ENCODE peak calls at places on chromosomes 5 and 9, in nine cellular contexts. C is HCT116, A is neural progenitor cell, E is GM23338, N is OCI-LY7, S is PC-3, B is SK-N-SH, X is hepatocyte, J is MM.1S. K is an unnamed sample.
A peak's percentile ranks its signal among the peaks of the same experiment; 100 is the strongest.

GRCh38 chr9:121564861-121565260 is 65.2 kb upstream of the GGTA1 start:
- DNase-seq in X (no peak), J (no peak), S (peak; percentile 58), N (no peak), A (no peak), C (no peak), B (no peak), E (no peak), K (peak; percentile 25)

GRCh38 chr5:54718647-54719046 is 201.1 kb downstream of the SNX18 start:
- DNase-seq in J (no peak), N (no peak), A (no peak), C (no peak), E (no peak), X (no peak), B (no peak), S (no peak), K (peak; percentile 60)

GRCh38 chr5:151053796-151054490 is 26.9 kb downstream of the TNIP1 start:
- DNase-seq in B (no peak), N (no peak), C (no peak), E (no peak), S (no peak), A (no peak), J (no peak), X (no peak), K (peak; percentile 36)

GRCh38 chr9:37966443-37967271 is 62.7 kb upstream of the SLC25A51 start:
- DNase-seq in E (no peak), S (no peak), J (no peak), C (no peak), A (no peak), N (no peak), B (no peak), X (peak; percentile 77), K (no peak)

GRCh38 chr9:98002808-98003207 is 19.7 kb downstream of the ANP32B start:
- DNase-seq in B (no peak), X (no peak), J (no peak), E (no peak), S (no peak), C (no peak), N (no peak), A (no peak), K (peak; percentile 25)

GRCh38 chr5:38749861-38750260 is 96.0 kb upstream of the OSMR start:
- DNase-seq in C (no peak), S (no peak), B (no peak), X (no peak), J (no peak), N (no peak), E (no peak), A (no peak), K (no peak)

GRCh38 chr5:61969761-61970160 is 336.2 kb upstream of the KIF2A start:
- DNase-seq in N (no peak), B (no peak), J (no peak), C (no peak), S (no peak), X (no peak), E (no peak), A (no peak), K (no peak)

GRCh38 chr5:163894645-163895044 is 389.2 kb downstream of the MAT2B start:
- DNase-seq in C (no peak), J (no peak), E (no peak), X (no peak), B (no peak), N (no peak), S (peak; percentile 34), A (no peak), K (peak; percentile 76)

GRCh38 chr5:138942861-138943260 is 67.7 kb upstream of the LRRTM2 start:
- DNase-seq in X (no peak), J (no peak), E (no peak), A (no peak), B (no peak), S (no peak), C (no peak), N (no peak), K (no peak)

GRCh38 chr9:8831568-8831967 is 1032.0 kb upstream of the DMAC1 start:
- DNase-seq in C (no peak), X (no peak), N (no peak), A (no peak), E (no peak), S (no peak), B (no peak), J (no peak), K (no peak)

GRCh38 chr5:100647461-100648230 is 112.5 kb downstream of the FAM174A start:
- DNase-seq in A (peak; percentile 46), N (no peak), X (peak; percentile 61), E (peak; percentile 13), B (no peak), C (no peak), S (peak; percentile 57), J (peak; percentile 27), K (peak; percentile 1)

GRCh38 chr9:24602687-24603352 is 57.1 kb upstream of the IZUMO3 start:
- DNase-seq in N (no peak), E (no peak), B (no peak), X (no peak), C (no peak), A (no peak), S (peak; percentile 39), J (no peak), K (no peak)

GRCh38 chr5:54443264-54443663 is 12.2 kb upstream of the HSPB3 start:
- DNase-seq in X (no peak), S (peak; percentile 41), B (peak; percentile 40), J (peak; percentile 57), E (peak; percentile 57), C (peak; percentile 8), A (peak; percentile 51), N (peak; percentile 63), K (peak; percentile 62)

GRCh38 chr9:91843623-91844111 is 106.4 kb downstream of the ROR2 start:
- DNase-seq in A (peak; percentile 60), C (no peak), S (no peak), X (no peak), E (peak; percentile 34), B (peak; percentile 76), N (no peak), J (no peak), K (peak; percentile 65)

GRCh38 chr5:173968154-173968553 is 20.8 kb upstream of the C5orf47 start:
- DNase-seq in E (peak; percentile 77), B (peak; percentile 55), S (no peak), C (no peak), A (peak; percentile 85), N (no peak), J (no peak), X (no peak), K (no peak)

GRCh38 chr5:77832938-77833337 is 56.8 kb upstream of the TBCA start:
- DNase-seq in C (no peak), J (no peak), N (no peak), X (no peak), B (no peak), S (no peak), A (no peak), E (no peak), K (no peak)

GRCh38 chr9:135507104-135508035 is 6.9 kb downstream of the MRPS2 start:
- DNase-seq in J (no peak), A (no peak), C (no peak), B (peak; percentile 13), S (no peak), X (no peak), E (no peak), N (no peak), K (no peak)

GRCh38 chr5:140690941-140691924 is at the start of the genes HARS1 and HARS2:
- DNase-seq in X (peak; percentile 95), B (peak; percentile 92), A (peak; percentile 94), J (peak; percentile 95), S (peak; percentile 94), N (peak; percentile 92), E (peak; percentile 98), C (peak; percentile 97), K (peak; percentile 99)
- H3K79me2 ChIP-seq in X (peaks cover 61% of the 10 kb centered on the region), B (peaks cover 88% of the 10 kb centered on the region), A (peaks cover 48% of the 10 kb centered on the region), J (peaks cover 55% of the 10 kb centered on the region), S (peaks cover 62% of the 10 kb centered on the region), N (peaks cover 35% of the 10 kb centered on the region), E (peaks cover 43% of the 10 kb centered on the region), C (peaks cover 87% of the 10 kb centered on the region), K (peaks cover 91% of the 10 kb centered on the region)

GRCh38 chr9:137075275-137075775 is 2.0 kb upstream of the UAP1L1 start:
- DNase-seq in S (no peak), C (no peak), E (peak; percentile 62), A (no peak), N (no peak), B (no peak), J (no peak), X (no peak), K (no peak)

GRCh38 chr9:137077758-137078693 is 709 bp downstream of the UAP1L1 start:
- DNase-seq in B (peak; percentile 49), S (no peak), E (no peak), J (peak; percentile 13), X (no peak), A (peak; percentile 44), N (peak; percentile 42), C (no peak), K (peak; percentile 27)

GRCh38 chr9:137076636-137077009 is 694 bp upstream of the UAP1L1 start:
- DNase-seq in B (no peak), A (no peak), C (no peak), S (no peak), J (no peak), N (no peak), E (peak; percentile 53), X (no peak), K (no peak)

GRCh38 chr9:137078701-137079400 is 1.5 kb downstream of the UAP1L1 start:
- DNase-seq in X (no peak), C (no peak), N (no peak), E (peak; percentile 62), A (peak; percentile 55), B (no peak), S (no peak), J (no peak), K (no peak)

GRCh38 chr9:137077010-137077747 is at the start of gene UAP1L1:
- DNase-seq in S (peak; percentile 26), N (peak; percentile 64), J (peak; percentile 68), C (no peak), X (peak; percentile 76), B (peak; percentile 85), E (peak; percentile 74), A (peak; percentile 75), K (peak; percentile 78)
- TF ChIP-seq EZH2phosphoT487 in S (no peak), N (no peak), J (no peak), C (no peak), X (no peak), B (no peak), E (no peak), A (peak; percentile 11), K (no peak)

GRCh38 chr9:89363921-89364663 is 45.8 kb downstream of the SECISBP2 start:
- DNase-seq in J (no peak), B (no peak), N (no peak), S (no peak), A (no peak), X (no peak), C (no peak), E (no peak), K (no peak)
- H3K4me2 ChIP-seq in J (no peak overlapping the region), B (no peak overlapping the region), N (no peak overlapping the region), S (no peak overlapping the region), A (no peak overlapping the region), X (no peak overlapping the region), C (no peak overlapping the region), E (no peak overlapping the region), K (no peak overlapping the region)

DNA sequence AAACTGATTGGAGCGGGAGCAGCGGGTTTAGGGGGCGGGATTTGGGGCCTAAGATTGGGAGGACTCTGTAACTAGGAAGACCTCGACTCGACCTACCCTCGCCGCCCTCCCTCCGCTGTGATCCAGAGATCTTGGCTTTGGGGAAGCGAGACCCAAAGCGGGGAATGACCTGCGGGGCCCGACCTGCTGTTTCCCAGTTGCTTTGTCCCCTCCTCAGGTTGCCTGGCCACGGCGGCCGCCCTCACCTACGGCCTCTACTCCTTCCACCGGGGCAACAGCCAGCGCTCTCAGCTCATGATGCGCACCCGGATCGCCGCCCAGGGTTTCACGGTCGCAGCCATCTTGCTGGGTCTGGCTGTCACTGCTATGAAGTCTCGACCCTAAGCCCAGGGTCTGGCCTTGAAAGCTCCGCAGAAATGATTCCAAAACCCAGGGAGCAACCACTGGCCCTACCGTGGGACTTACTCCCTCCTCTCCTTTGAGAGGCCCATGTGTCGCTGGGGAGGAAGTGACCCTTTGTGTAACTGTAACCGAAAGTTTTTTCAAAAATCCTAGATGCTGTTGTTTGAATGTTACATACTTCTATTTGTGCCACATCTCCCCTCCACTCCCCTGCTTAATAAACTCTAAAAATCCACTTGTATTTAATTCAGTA is 690 bp downstream of the HIGD2A start:
- DNase-seq in B (peak; percentile 95), S (peak; percentile 36), X (no peak), N (no peak), J (no peak), C (no peak), E (no peak), A (no peak), K (no peak)
- H3K79me2 ChIP-seq in B (peaks cover 51% of the 10 kb centered on the region), S (peaks cover 63% of the 10 kb centered on the region), X (peaks cover 38% of the 10 kb centered on the region), N (peaks cover 55% of the 10 kb centered on the region), J (peaks cover 66% of the 10 kb centered on the region), C (peaks cover 61% of the 10 kb centered on the region), E (peaks cover 33% of the 10 kb centered on the region), A (peaks cover 45% of the 10 kb centered on the region), K (peaks cover 56% of the 10 kb centered on the region)

K was measured in GM23248.